ENCODE peak calls at places on chromosome 21, in ten cellular contexts. R, V, I, T, Z, U, C, S, E and O are unnamed samples.

GRCh38 chr21:31252091-31252490 is 92.0 kb downstream of the TIAM1 start:
- DNase-seq in E (no peak), Z (no peak), S (no peak), U (no peak), V (no peak), I (no peak), C (no peak), R (no peak), T (no peak), O (no peak)

GRCh38 chr21:34076835-34077234 is 3.5 kb downstream of the MRPS6 start:
- DNase-seq in I (no peak), U (no peak), V (no peak), S (no peak), C (no peak), Z (no peak), E (no peak), R (no peak), T (no peak), O (no peak)

GRCh38 chr21:43864806-43865470 is at the start of gene AGPAT3:
- DNase-seq in T (peak; percentile 54), R (peak; percentile 83), Z (no peak), C (peak; percentile 46), U (no peak), I (peak; percentile 15), E (peak; percentile 41), V (peak; percentile 31), S (no peak), O (peak; percentile 73)

GRCh38 chr21:23401278-23401677 is 2206.0 kb downstream of the MRPL39 start:
- DNase-seq in R (no peak), Z (no peak), T (peak; percentile 9), V (no peak), I (no peak), S (no peak), E (no peak), U (no peak), C (no peak), O (no peak)

GRCh38 chr21:24336491-24336890 is 1270.8 kb downstream of the MRPL39 start:
- DNase-seq in R (no peak), U (no peak), E (no peak), Z (no peak), S (no peak), C (no peak), V (no peak), I (no peak), T (no peak), O (no peak)

GRCh38 chr21:36169465-36170128 is 13.0 kb downstream of the DOP1B start:
- DNase-seq in T (no peak), Z (no peak), S (no peak), C (peak; percentile 28), I (no peak), U (no peak), R (no peak), E (no peak), V (peak; percentile 48), O (no peak)

GRCh38 chr21:43905726-43906455 is 40.9 kb downstream of the AGPAT3 start:
- DNase-seq in V (peak; percentile 17), R (no peak), C (no peak), T (no peak), U (no peak), E (no peak), S (no peak), I (no peak), Z (no peak), O (no peak)

GRCh38 chr21:33411949-33412430 is 8.8 kb downstream of the IFNGR2 start:
- DNase-seq in S (no peak), R (no peak), T (no peak), V (no peak), I (no peak), U (no peak), E (no peak), Z (no peak), C (no peak), O (no peak)

GRCh38 chr21:35198004-35198403 is 148.9 kb upstream of the RUNX1 start:
- DNase-seq in V (no peak), C (no peak), R (no peak), Z (no peak), I (no peak), S (no peak), T (no peak), E (no peak), U (peak; percentile 81), O (no peak)

GRCh38 chr21:44090332-44090731 is 16.9 kb upstream of the PWP2 start:
- DNase-seq in R (no peak), C (no peak), E (peak; percentile 90), S (no peak), I (no peak), V (no peak), U (no peak), Z (no peak), T (no peak), O (no peak)

GRCh38 chr21:29209696-29210095 is 79.3 kb downstream of the MAP3K7CL start:
- DNase-seq in I (no peak), E (no peak), S (no peak), T (no peak), U (no peak), Z (no peak), V (no peak), C (no peak), R (no peak), O (no peak)

GRCh38 chr21:38613686-38614085 is 115.4 kb upstream of the ERG start:
- DNase-seq in V (no peak), T (no peak), E (no peak), R (no peak), I (no peak), C (no peak), Z (no peak), U (no peak), S (no peak), O (no peak)

GRCh38 chr21:46297311-46298082 is 11.4 kb downstream of the YBEY start:
- DNase-seq in T (no peak), V (peak; percentile 58), U (no peak), E (no peak), Z (no peak), S (peak; percentile 33), I (no peak), C (peak; percentile 54), R (no peak), O (no peak)

GRCh38 chr21:29295066-29295650 is 3.6 kb upstream of the BACH1 start:
- DNase-seq in Z (no peak), U (no peak), S (no peak), T (peak; percentile 88), V (no peak), I (peak; percentile 64), C (no peak), E (no peak), R (no peak), O (no peak)

GRCh38 chr21:45768741-45769049 is 125.2 kb downstream of the PCBP3 start:
- DNase-seq in V (no peak), I (no peak), C (no peak), R (no peak), T (no peak), S (no peak), U (no peak), Z (no peak), E (no peak), O (peak; percentile 27)

GRCh38 chr21:46585191-46585953 is 19.5 kb downstream of the S100B start:
- DNase-seq in Z (no peak), C (no peak), R (no peak), I (no peak), T (no peak), S (no peak), U (no peak), E (peak; percentile 84), V (no peak), O (no peak)

GRCh38 chr21:17709266-17709611 is 96.5 kb upstream of the BTG3 start:
- DNase-seq in Z (no peak), U (no peak), I (no peak), E (no peak), C (no peak), T (peak; percentile 59), R (peak; percentile 46), V (no peak), S (no peak), O (no peak)

GRCh38 chr21:17387030-17387617 is 125.7 kb upstream of the CXADR start:
- DNase-seq in R (peak; percentile 60), U (no peak), C (peak; percentile 28), V (no peak), E (peak; percentile 87), I (peak; percentile 25), T (peak; percentile 68), Z (no peak), S (peak; percentile 56), O (peak; percentile 51)

GRCh38 chr21:9767592-9768375 is 753.6 kb upstream of the TPTE start:
- DNase-seq in I (no peak), E (no peak), V (no peak), R (no peak), U (no peak), T (no peak), C (no peak), S (no peak), Z (no peak), O (no peak)

GRCh38 chr21:20030390-20030789 is 967.8 kb upstream of the NCAM2 start:
- DNase-seq in R (no peak), C (no peak), I (no peak), U (no peak), V (peak; percentile 34), S (no peak), T (no peak), Z (no peak), E (no peak), O (no peak)

GRCh38 chr21:38984982-38985422 is 179.3 kb downstream of the ETS2 start:
- DNase-seq in Z (no peak), V (no peak), R (no peak), S (no peak), U (peak; percentile 91), T (no peak), E (no peak), C (no peak), I (no peak), O (no peak)

GRCh38 chr21:15301014-15301413 is 236.2 kb upstream of the NRIP1 start:
- DNase-seq in C (no peak), T (peak; percentile 8), U (no peak), S (no peak), R (no peak), V (peak; percentile 30), I (no peak), Z (no peak), E (peak; percentile 51), O (no peak)

GRCh38 chr21:33540711-33541104 is 1.2 kb downstream of the GART start:
- DNase-seq in T (no peak), C (no peak), V (no peak), S (no peak), U (no peak), I (no peak), Z (no peak), R (no peak), E (peak; percentile 7), O (no peak)

GRCh38 chr21:16476056-16476850 is 746.5 kb downstream of the USP25 start:
- DNase-seq in E (no peak), C (no peak), U (no peak), T (no peak), Z (no peak), R (no peak), I (no peak), V (no peak), S (no peak), O (no peak)

GRCh38 chr21:33578214-33578613 is 10.3 kb downstream of the DONSON start:
- DNase-seq in E (no peak), U (peak; percentile 35), C (no peak), I (no peak), V (no peak), Z (no peak), R (no peak), T (no peak), S (no peak), O (no peak)

GRCh38 chr21:35677298-35677841 is 383.0 kb downstream of the SETD4 start:
- DNase-seq in V (no peak), Z (no peak), C (no peak), U (no peak), E (no peak), T (no peak), S (no peak), R (no peak), I (no peak), O (no peak)

GRCh38 chr21:46154155-46154954 is 1.0 kb downstream of the FTCD start:
- DNase-seq in S (no peak), T (no peak), I (no peak), U (no peak), E (no peak), Z (no peak), V (peak; percentile 25), C (no peak), R (no peak), O (no peak)